ENCODE peak calls at places on chromosomes 13 and 19, in eight cellular contexts. H is aorta; E is activated CD4-positive, alpha-beta T cell treated with anti-CD3 and anti-CD28 coated beads for 4 hours; Y is endodermal cell; V is T-cell; U is T-helper 1 cell; R is GDM1; A is anterior cingulate cortex. Z is an unnamed sample.

GRCh38 chr13:31160857-31161582 is 684 bp downstream of the HSPH1 start:
- DNase-seq in H (peak), E (peak), Y (peak), V (peak), U (peak), R (peak), A (peak), Z (peak)

GRCh38 chr19:45103200-45103624 is 10.2 kb downstream of the PPP1R37 start:
- DNase-seq in H (peak), E (peak), Y (peak), V (peak), U (no peak), R (no peak), A (peak), Z (peak)

GRCh38 chr13:94481966-94482365 is 2.5 kb upstream of the DCT start:
- DNase-seq in H (no peak), E (no peak), Y (no peak), V (no peak), U (no peak), R (no peak), A (no peak), Z (no peak)

GRCh38 chr13:40389081-40389641 is 277.3 kb downstream of the FOXO1 start:
- DNase-seq in H (no peak), E (peak), Y (no peak), V (peak), U (no peak), R (no peak), A (no peak), Z (no peak)

GRCh38 chr13:24076636-24077035 is 83.9 kb upstream of the SPATA13 start:
- DNase-seq in H (no peak), E (no peak), Y (no peak), V (no peak), U (no peak), R (no peak), A (no peak), Z (no peak)

GRCh38 chr19:14941189-14941588 is at the start of gene OR7C2:
- DNase-seq in H (no peak), E (no peak), Y (no peak), V (no peak), U (no peak), R (no peak), A (no peak), Z (no peak)

GRCh38 chr13:75458696-75459422 is 23.1 kb downstream of the TBC1D4 start:
- DNase-seq in H (no peak), E (no peak), Y (peak), V (no peak), U (no peak), R (no peak), A (no peak), Z (peak)

GRCh38 chr19:34989248-34989797 is 10.8 kb upstream of the GRAMD1A start:
- DNase-seq in H (no peak), E (no peak), Y (no peak), V (no peak), U (no peak), R (no peak), A (no peak), Z (no peak)

GRCh38 chr19:1747285-1748114 is 5.8 kb upstream of the ONECUT3 start:
- DNase-seq in H (no peak), E (peak), Y (peak), V (no peak), U (no peak), R (no peak), A (no peak), Z (peak)

GRCh38 chr19:6608950-6609349 is 18.0 kb upstream of the CD70 start:
- DNase-seq in H (no peak), E (no peak), Y (no peak), V (no peak), U (no peak), R (no peak), A (no peak), Z (no peak)

GRCh38 chr13:52158629-52159158 is 703 bp downstream of the NEK3 start:
- DNase-seq in H (peak), E (peak), Y (no peak), V (no peak), U (no peak), R (no peak), A (peak), Z (peak)

GRCh38 chr19:366951-367350 is 22.4 kb upstream of the MIER2 start:
- DNase-seq in H (peak), E (no peak), Y (peak), V (no peak), U (no peak), R (no peak), A (no peak), Z (no peak)

GRCh38 chr13:61253105-61253877 is 162.4 kb downstream of the PCDH20 start:
- DNase-seq in H (no peak), E (no peak), Y (no peak), V (no peak), U (no peak), R (no peak), A (no peak), Z (no peak)

GRCh38 chr19:35206379-35206778 is 22.2 kb downstream of the FAM187B start:
- DNase-seq in H (no peak), E (peak), Y (no peak), V (peak), U (peak), R (no peak), A (no peak), Z (no peak)

GRCh38 chr13:73000027-73000674 is 58.7 kb upstream of the KLF5 start:
- DNase-seq in H (no peak), E (no peak), Y (no peak), V (no peak), U (no peak), R (peak), A (no peak), Z (no peak)

GRCh38 chr19:2740314-2740656 is 468 bp upstream of the SLC39A3 start:
- DNase-seq in H (no peak), E (no peak), Y (no peak), V (no peak), U (no peak), R (no peak), A (no peak), Z (no peak)

GRCh38 chr19:28731577-28731976 is 481.4 kb downstream of the UQCRFS1 start:
- DNase-seq in H (no peak), E (no peak), Y (no peak), V (no peak), U (no peak), R (no peak), A (no peak), Z (no peak)

GRCh38 chr19:32924200-32924599 is 47.6 kb downstream of the CEP89 start:
- DNase-seq in H (no peak), E (no peak), Y (no peak), V (no peak), U (no peak), R (no peak), A (peak), Z (no peak)

GRCh38 chr13:45055902-45056648 is 64.2 kb upstream of the GTF2F2 start:
- DNase-seq in H (no peak), E (no peak), Y (no peak), V (no peak), U (no peak), R (no peak), A (no peak), Z (no peak)

GRCh38 chr19:45059258-45059965 is 16.9 kb downstream of the ZNF296 start:
- DNase-seq in H (peak), E (peak), Y (peak), V (peak), U (peak), R (peak), A (peak), Z (peak)

GRCh38 chr13:41199526-41199925 is 5.2 kb upstream of the KBTBD7 start:
- DNase-seq in H (no peak), E (no peak), Y (no peak), V (no peak), U (no peak), R (no peak), A (no peak), Z (no peak)

Z was measured in H7.